ENCODE peak calls at places on chromosomes 12 and 14, in ten cellular contexts. S, F, V, B, P, R, A, Q, W and T are unnamed samples.

GRCh38 chr12:112183141-112183581 is 57.8 kb downstream of the TRAFD1 start:
- DNase-seq in S (no peak), F (no peak), V (no peak), B (no peak), P (no peak), R (no peak), A (no peak), Q (peak; percentile 83), W (no peak), T (no peak)

GRCh38 chr14:70707138-70708038 is 65.7 kb downstream of the TTC9 start:
- DNase-seq in S (no peak), F (no peak), V (peak; percentile 71), B (peak; percentile 32), P (no peak), R (peak; percentile 93), A (no peak), Q (peak; percentile 41), W (no peak), T (no peak)

GRCh38 chr14:67943947-67944346 is 124.4 kb downstream of the RAD51B start:
- DNase-seq in S (peak; percentile 86), F (peak; percentile 49), V (peak; percentile 88), B (peak; percentile 92), P (peak; percentile 75), R (peak; percentile 73), A (peak; percentile 65), Q (peak; percentile 87), W (peak; percentile 94), T (peak; percentile 87)

GRCh38 chr12:101415228-101415627 is 7.7 kb upstream of the ARL1 start:
- DNase-seq in S (no peak), F (no peak), V (no peak), B (no peak), P (no peak), R (no peak), A (no peak), Q (no peak), W (no peak), T (no peak)

GRCh38 chr14:63245893-63246292 is 41.6 kb downstream of the RHOJ start:
- DNase-seq in S (no peak), F (no peak), V (no peak), B (no peak), P (no peak), R (no peak), A (peak; percentile 58), Q (no peak), W (peak; percentile 75), T (no peak)

GRCh38 chr14:77681196-77682157 is 26.3 kb downstream of the ALKBH1 start:
- DNase-seq in S (no peak), F (no peak), V (peak; percentile 52), B (peak; percentile 17), P (peak; percentile 43), R (peak; percentile 60), A (no peak), Q (peak; percentile 25), W (no peak), T (no peak)

GRCh38 chr12:101612162-101612916 is 17.6 kb downstream of the MYBPC1 start:
- DNase-seq in S (no peak), F (no peak), V (no peak), B (no peak), P (no peak), R (no peak), A (no peak), Q (no peak), W (no peak), T (no peak)

GRCh38 chr12:122081697-122082221 is 3.2 kb downstream of the MLXIP start:
- DNase-seq in S (no peak), F (peak; percentile 67), V (peak; percentile 38), B (no peak), P (peak; percentile 60), R (no peak), A (peak; percentile 61), Q (peak; percentile 55), W (peak; percentile 88), T (no peak)

GRCh38 chr12:123657211-123657610 is 13.7 kb upstream of the TCTN2 start:
- DNase-seq in S (no peak), F (no peak), V (no peak), B (no peak), P (no peak), R (no peak), A (no peak), Q (no peak), W (no peak), T (no peak)

GRCh38 chr12:112134731-112135130 is 9.4 kb downstream of the TRAFD1 start:
- DNase-seq in S (no peak), F (no peak), V (no peak), B (no peak), P (no peak), R (no peak), A (no peak), Q (no peak), W (no peak), T (no peak)

GRCh38 chr12:122516544-122517361 is 10.0 kb downstream of the RSRC2 start:
- DNase-seq in S (no peak), F (no peak), V (no peak), B (no peak), P (no peak), R (no peak), A (no peak), Q (no peak), W (no peak), T (no peak)

GRCh38 chr12:24244801-24245200 is 295.3 kb upstream of the SOX5 start:
- DNase-seq in S (no peak), F (no peak), V (no peak), B (no peak), P (no peak), R (no peak), A (no peak), Q (no peak), W (no peak), T (no peak)

GRCh38 chr12:126668538-126668937 is 1598.4 kb upstream of the TMEM132C start:
- DNase-seq in S (no peak), F (no peak), V (no peak), B (peak; percentile 3), P (no peak), R (no peak), A (no peak), Q (no peak), W (no peak), T (no peak)

GRCh38 chr12:98151105-98151504 is 364.3 kb upstream of the TMPO start:
- DNase-seq in S (no peak), F (no peak), V (no peak), B (no peak), P (no peak), R (no peak), A (no peak), Q (no peak), W (no peak), T (no peak)

GRCh38 chr12:98154850-98155249 is 360.5 kb upstream of the TMPO start:
- DNase-seq in S (no peak), F (no peak), V (peak; percentile 25), B (peak; percentile 23), P (no peak), R (peak; percentile 9), A (no peak), Q (no peak), W (no peak), T (no peak)

GRCh38 chr12:98151984-98152383 is 363.4 kb upstream of the TMPO start:
- DNase-seq in S (no peak), F (no peak), V (no peak), B (no peak), P (no peak), R (no peak), A (no peak), Q (no peak), W (no peak), T (no peak)

GRCh38 chr12:98156697-98157096 is 358.7 kb upstream of the TMPO start:
- DNase-seq in S (no peak), F (no peak), V (no peak), B (no peak), P (no peak), R (no peak), A (no peak), Q (no peak), W (no peak), T (no peak)
- TF ChIP-seq POLR2A in S (no peak), F (no peak), V (no peak), B (no peak), P (no peak), R (no peak), A (no peak), Q (no peak), W (no peak), T (no peak)

GRCh38 chr14:50856660-50857059 is 15.2 kb upstream of the ABHD12B start:
- DNase-seq in S (no peak), F (no peak), V (no peak), B (no peak), P (no peak), R (no peak), A (no peak), Q (no peak), W (no peak), T (no peak)
- TF ChIP-seq POLR2A in S (no peak), F (no peak), V (no peak), B (no peak), P (no peak), R (no peak), A (no peak), Q (no peak), W (no peak), T (no peak)

DNA sequence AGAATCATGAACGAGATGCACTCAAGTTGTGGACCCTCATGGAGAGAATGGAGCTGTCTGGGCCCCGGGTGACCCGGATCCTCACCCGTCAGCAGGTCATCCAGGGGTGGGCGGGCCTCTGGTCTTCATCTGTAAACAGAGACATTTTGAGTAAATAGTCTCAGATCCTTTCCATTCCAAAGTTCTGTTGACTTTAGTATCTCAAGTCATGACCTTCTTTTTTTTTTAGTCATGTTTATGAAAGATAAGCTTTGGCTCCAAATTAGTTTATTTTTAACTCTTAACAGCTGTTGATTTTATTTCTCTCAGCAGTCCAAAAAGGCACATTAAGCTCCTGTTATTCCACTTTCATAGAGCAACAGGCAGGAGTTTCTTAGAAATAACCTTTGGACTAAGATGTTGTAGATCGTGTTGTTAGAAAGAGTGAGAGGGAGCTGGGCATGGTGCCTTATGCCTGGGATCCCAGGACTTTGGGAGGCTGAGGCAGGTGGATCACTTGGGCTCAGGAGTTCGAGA is 48.9 kb upstream of the AMN start:
- DNase-seq in S (no peak), F (no peak), V (no peak), B (peak; percentile 10), P (peak; percentile 66), R (peak; percentile 88), A (no peak), Q (no peak), W (no peak), T (peak; percentile 48)
- TF ChIP-seq POLR2A in S (no peak), F (no peak), V (no peak), B (no peak), P (no peak), R (no peak), A (no peak), Q (no peak), W (no peak), T (no peak)

GRCh38 chr12:46363582-46364299 is 8.8 kb downstream of the SLC38A2 start:
- DNase-seq in S (no peak), F (no peak), V (no peak), B (no peak), P (no peak), R (no peak), A (no peak), Q (no peak), W (no peak), T (no peak)
- TF ChIP-seq POLR2A in S (no peak), F (no peak), V (no peak), B (no peak), P (no peak), R (no peak), A (no peak), Q (peak; percentile 54), W (no peak), T (no peak)

GRCh38 chr12:74915718-74916117 is 293.9 kb downstream of the KCNC2 start:
- DNase-seq in S (no peak), F (no peak), V (no peak), B (no peak), P (no peak), R (no peak), A (no peak), Q (no peak), W (no peak), T (no peak)
- TF ChIP-seq POLR2A in S (no peak), F (no peak), V (no peak), B (no peak), P (no peak), R (no peak), A (no peak), Q (no peak), W (no peak), T (no peak)